ENCODE peak calls at places on chromosomes 1 and 21, in four cellular contexts. V is left ventricle myocardium inferior, W is colonic mucosa, J is IMR-90. K is an unnamed sample. For H3K36me3, the result is how much of the 10 kb centered on the place peaks cover.

GRCh38 chr1:17097787-17098186 is 21.5 kb downstream of the PADI2 start:
- DNase-seq in J (no peak), W (peak), V (no peak), K (no peak)

GRCh38 chr1:203776636-203777035 is 11.7 kb downstream of the LAX1 start:
- DNase-seq in J (no peak), V (no peak), W (no peak), K (no peak)

GRCh38 chr1:109838838-109839240 is 71.8 kb upstream of the CSF1 start:
- DNase-seq in W (no peak), V (no peak), J (peak), K (no peak)

GRCh38 chr21:46599251-46599572 is 5.7 kb downstream of the S100B start:
- DNase-seq in J (peak), W (no peak), V (no peak), K (peak)

GRCh38 chr1:94270801-94271203 is 33.4 kb upstream of the ARHGAP29 start:
- DNase-seq in V (no peak), J (peak), W (no peak), K (peak)

GRCh38 chr1:12346483-12347155 is 116.8 kb downstream of the VPS13D start:
- DNase-seq in J (no peak), V (no peak), W (no peak), K (no peak)

GRCh38 chr1:206489980-206490534 is 17.3 kb upstream of the RASSF5 start:
- DNase-seq in J (peak), V (peak), W (peak), K (no peak)

GRCh38 chr1:205137901-205138300 is 16.1 kb upstream of the RBBP5 start:
- DNase-seq in W (no peak), J (no peak), V (no peak), K (no peak)

GRCh38 chr21:14916676-14917141 is 148.1 kb downstream of the NRIP1 start:
- DNase-seq in W (no peak), V (no peak), J (peak), K (no peak)

GRCh38 chr1:222665964-222666363 is 46.3 kb downstream of the AIDA start:
- DNase-seq in V (no peak), J (peak), W (no peak), K (no peak)
- TF ChIP-seq CTCF in V (no peak), J (no peak), W (no peak), K (no peak)

GRCh38 chr1:22143065-22143514 is at the start of gene WNT4:
- DNase-seq in W (no peak), V (no peak), J (no peak), K (no peak)
- H3K4me3 ChIP-seq in W (peak), V (peak), J (peak), K (peak)

DNA sequence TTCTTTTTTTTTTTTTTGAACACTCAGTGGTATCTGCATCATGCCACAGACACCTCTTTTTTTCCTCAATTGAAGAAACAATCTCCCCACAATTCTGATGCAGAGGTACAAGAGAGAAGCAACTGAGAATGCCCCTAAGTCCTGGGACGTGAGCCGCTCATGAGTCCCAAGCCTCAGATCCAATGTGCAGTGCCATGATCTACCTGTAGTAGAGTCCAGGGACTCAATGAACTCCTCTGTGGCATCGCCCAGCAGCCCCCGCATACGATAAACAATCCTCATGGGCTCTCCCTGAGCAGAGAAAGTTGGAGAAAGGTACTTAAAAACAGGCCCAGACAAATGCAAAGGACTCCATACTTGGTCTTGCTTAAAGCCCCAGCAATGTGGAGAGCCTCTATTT is 113.1 kb downstream of the UBR4 start:
- DNase-seq in J (no peak), V (no peak), W (no peak), K (no peak)
- H3K36me3 ChIP-seq in J (half or more), V (half or more), W (under half), K (under half)

DNA sequence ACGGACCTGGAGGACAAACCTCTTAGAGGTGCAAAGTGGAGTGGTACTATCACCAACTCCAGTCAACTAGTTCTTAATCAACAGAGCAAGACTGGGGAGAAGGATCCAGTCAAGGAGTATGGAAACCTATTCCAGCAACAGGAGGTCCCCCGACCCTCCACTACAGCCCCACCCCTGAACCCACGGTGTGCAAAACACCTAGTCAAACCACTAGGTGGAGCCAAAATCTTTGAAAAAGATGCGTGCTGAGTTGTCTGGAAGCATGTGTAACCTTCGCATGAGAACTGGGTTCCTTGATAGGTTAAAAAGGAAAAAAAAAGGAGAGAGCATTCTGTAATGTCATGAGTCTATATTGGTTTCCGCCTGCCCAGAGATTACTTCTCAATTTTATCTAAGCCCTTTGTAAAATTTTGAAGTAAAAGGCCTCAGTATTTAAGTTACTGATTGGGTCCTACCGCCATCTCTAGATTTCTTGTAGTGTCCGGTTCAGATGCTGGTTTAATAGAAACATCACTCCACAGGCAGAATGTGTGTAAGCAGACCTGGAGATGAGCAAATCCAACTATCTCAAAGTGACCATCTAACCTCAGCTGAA is 81.9 kb upstream of the HAO2 start:
- DNase-seq in V (no peak), W (peak), J (peak), K (no peak)
- TF ChIP-seq CTCF in V (peak), W (peak), J (peak), K (peak)

DNA sequence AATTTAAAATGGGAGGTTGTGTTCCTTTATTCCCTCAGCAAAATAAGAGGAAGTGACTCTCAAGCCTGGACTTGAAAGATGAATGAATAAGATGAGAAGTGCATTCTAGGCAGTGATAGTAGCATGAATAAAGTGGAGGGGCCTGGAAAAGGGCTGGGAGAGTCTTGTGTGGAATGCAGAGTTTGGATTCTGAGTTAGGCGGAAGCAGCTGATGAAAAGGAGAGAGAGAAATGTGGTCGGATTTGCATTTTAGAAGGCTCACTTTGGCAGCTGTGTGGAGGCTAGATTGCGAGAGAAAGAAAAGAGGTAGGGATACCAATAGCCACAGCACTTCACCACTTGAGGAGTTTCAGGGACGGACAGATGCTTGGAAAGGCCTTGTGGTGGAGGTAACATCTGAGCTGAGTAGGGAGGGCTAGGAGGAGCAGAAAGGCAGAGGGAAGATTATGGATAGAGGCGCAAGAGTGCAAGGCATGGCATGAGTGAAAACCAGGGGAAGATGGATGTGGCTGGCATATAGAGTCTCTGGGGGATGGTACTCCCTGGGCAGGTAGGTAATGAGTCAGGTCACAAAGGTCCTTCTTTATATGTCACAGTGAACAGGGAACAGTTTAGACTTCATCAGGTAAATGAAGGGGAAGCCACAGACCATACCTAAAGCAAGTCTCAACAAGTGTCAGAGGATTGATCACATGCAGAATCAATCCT is 59.6 kb downstream of the ST3GAL3 start:
- DNase-seq in V (no peak), W (no peak), J (peak), K (no peak)
- H3K4me3 ChIP-seq in V (no peak), W (no peak), J (no peak), K (no peak)

GRCh38 chr1:90190523-90190922 is 195.6 kb downstream of the ZNF326 start:
- DNase-seq in J (no peak), W (no peak), V (no peak), K (no peak)
- H3K36me3 ChIP-seq in J (under half), W (under half), V (under half), K (under half)

GRCh38 chr1:71088645-71089287 is 7.9 kb upstream of the ZRANB2 start:
- DNase-seq in J (no peak), V (no peak), W (peak), K (no peak)

GRCh38 chr1:71097428-71097827 is 16.6 kb upstream of the ZRANB2 start:
- DNase-seq in W (no peak), V (no peak), J (no peak), K (no peak)

GRCh38 chr1:71089536-71090270 is 8.9 kb upstream of the ZRANB2 start:
- DNase-seq in J (peak), W (no peak), V (no peak), K (no peak)

DNA sequence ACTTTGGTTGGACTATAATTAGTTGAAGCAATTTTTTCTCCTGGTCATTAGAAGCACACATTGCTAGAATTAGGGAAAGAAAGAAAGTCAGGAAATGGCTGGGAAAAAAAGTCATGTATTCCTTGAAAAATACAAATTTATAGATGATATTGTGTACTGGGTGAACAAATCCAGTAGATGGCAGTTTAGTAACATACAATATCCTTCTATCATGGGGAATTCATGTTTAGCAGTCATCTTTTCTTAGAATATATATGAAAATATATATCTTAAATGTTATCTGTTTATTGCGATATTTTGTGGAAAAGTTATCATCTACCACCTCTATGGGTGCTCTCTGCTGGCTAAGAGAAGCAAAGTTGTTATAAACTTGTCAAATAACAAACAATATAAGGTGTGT is 13.1 kb upstream of the ZRANB2 start:
- DNase-seq in V (no peak), J (peak), W (no peak), K (no peak)
- TF ChIP-seq CTCF in V (peak), J (peak), W (peak), K (no peak)

K was measured in kidney epithelial cell.